ENCODE peak calls at places on chromosomes 7 and 10, in five cellular contexts. W is lower lobe of right lung, B is GM12865, N is stomach, E is BE2C. F is an unnamed sample.

GRCh38 chr7:63067897-63068585 is 930.6 kb upstream of the ZNF722 start:
- DNase-seq in W (no peak), B (no peak), N (no peak), E (peak; percentile 65), F (peak; percentile 4)

GRCh38 chr7:26515462-26515861 is 223.8 kb downstream of the SNX10 start:
- DNase-seq in W (no peak), B (no peak), N (peak; percentile 82), E (no peak), F (no peak)

GRCh38 chr7:36863901-36864701 is 139.8 kb upstream of the AOAH start:
- DNase-seq in W (no peak), B (no peak), N (no peak), E (peak; percentile 34), F (peak; percentile 8)

GRCh38 chr10:94403823-94404228 is 1.5 kb downstream of the TBC1D12 start:
- DNase-seq in W (no peak), B (no peak), N (no peak), E (no peak), F (no peak)

GRCh38 chr10:43857206-43857952 is 208.7 kb upstream of the ZNF32 start:
- DNase-seq in W (no peak), B (no peak), N (no peak), E (peak; percentile 86), F (no peak)

GRCh38 chr7:84824057-84824651 is 362.7 kb downstream of the SEMA3D start:
- DNase-seq in W (no peak), B (no peak), N (no peak), E (no peak), F (no peak)

GRCh38 chr10:44293842-44294241 is 91.1 kb downstream of the CXCL12 start:
- DNase-seq in W (peak; percentile 69), B (no peak), N (no peak), E (no peak), F (no peak)

GRCh38 chr10:87635498-87636312 is 24.0 kb upstream of the PAPSS2 start:
- DNase-seq in W (no peak), B (peak; percentile 74), N (no peak), E (no peak), F (peak; percentile 91)

GRCh38 chr10:103333934-103334520 is 16.9 kb downstream of the PCGF6 start:
- DNase-seq in W (no peak), B (peak; percentile 31), N (no peak), E (no peak), F (peak; percentile 36)

GRCh38 chr10:43274011-43274410 is 7.1 kb upstream of the RASGEF1A start:
- DNase-seq in W (no peak), B (no peak), N (no peak), E (no peak), F (no peak)

GRCh38 chr10:55627526-55628170 is 733.4 kb downstream of the ZWINT start:
- DNase-seq in W (peak; percentile 33), B (no peak), N (no peak), E (peak; percentile 48), F (no peak)

GRCh38 chr10:92834981-92835380 is 13.3 kb upstream of the EXOC6 start:
- DNase-seq in W (no peak), B (no peak), N (no peak), E (no peak), F (peak; percentile 16)

GRCh38 chr10:23055424-23056191 is 39.8 kb upstream of the MSRB2 start:
- DNase-seq in W (no peak), B (no peak), N (no peak), E (no peak), F (no peak)

GRCh38 chr7:130953193-130953592 is 219.2 kb upstream of the KLF14 start:
- DNase-seq in W (no peak), B (no peak), N (no peak), E (no peak), F (no peak)

DNA sequence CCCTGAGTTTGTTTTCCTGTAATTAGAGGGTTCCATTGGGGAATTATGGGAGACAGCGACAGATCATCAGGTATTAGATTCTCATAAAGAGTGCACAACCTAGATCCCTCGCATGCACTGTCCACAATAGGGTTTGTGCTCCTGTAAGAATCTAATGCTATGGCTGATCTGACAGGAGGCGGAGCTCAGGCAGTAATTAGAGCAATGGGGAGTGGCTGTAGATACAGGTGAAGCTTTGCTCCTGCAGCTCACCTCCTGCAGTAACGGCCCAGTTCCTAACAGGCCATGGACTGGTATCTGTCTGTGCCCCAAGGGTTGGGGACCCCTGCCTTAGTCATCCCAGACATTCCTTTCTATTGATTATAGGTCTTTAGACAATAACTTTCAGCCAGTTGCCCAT is 894 bp upstream of the ZSCAN21 start:
- DNase-seq in W (no peak), B (no peak), N (no peak), E (no peak), F (peak; percentile 30)
- H3K4me3 ChIP-seq in W (no peak overlapping the region), B (no peak overlapping the region), N (no peak overlapping the region), E (no peak overlapping the region), F (no peak overlapping the region)

DNA sequence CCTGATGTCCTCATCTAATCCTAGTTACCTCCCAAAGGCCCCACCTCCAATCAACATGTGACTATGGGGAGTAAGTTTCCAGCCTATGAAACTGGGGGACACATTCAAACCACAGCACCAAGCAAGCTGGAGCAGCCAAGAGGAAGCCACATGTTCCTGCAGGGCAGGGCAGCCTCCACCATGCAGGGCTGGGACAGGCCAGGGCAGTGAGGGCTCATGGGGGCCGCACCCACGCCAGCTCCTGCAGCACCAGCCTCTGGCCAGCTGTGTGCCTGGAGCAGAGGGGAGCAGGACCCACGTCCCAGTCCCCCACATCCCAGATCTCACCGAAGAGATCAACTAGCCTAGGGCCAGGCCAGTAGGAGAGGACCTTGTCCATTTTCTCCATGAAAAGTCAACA is 85.9 kb upstream of the INSIG1 start:
- DNase-seq in W (no peak), B (no peak), N (no peak), E (no peak), F (no peak)
- TF ChIP-seq CTCF in W (no peak), B (no peak), N (no peak), E (no peak), F (no peak)

DNA sequence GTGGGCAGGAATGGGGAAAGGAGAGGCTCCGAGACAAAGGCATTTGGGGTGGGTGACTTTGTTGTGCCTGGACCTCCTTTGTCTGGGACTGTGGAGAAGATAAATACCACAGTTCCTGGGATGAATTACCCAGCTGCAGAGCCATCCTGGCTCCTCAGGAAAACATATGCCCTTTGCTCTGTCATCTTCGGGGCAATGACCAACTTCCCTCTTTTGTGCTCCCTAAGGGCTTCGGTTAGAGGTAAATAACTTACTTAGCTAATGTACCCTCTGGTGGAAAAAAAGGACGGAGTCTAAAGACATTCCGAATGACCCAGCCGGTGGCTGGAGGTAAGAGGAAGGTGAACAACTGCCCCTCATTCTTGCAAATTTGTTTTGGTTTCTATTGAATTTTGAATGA is 345.7 kb downstream of the GATA3 start:
- DNase-seq in W (no peak), B (no peak), N (no peak), E (no peak), F (no peak)
- H3K4me3 ChIP-seq in W (no peak overlapping the region), B (no peak overlapping the region), N (no peak overlapping the region), E (no peak overlapping the region), F (no peak overlapping the region)

GRCh38 chr10:50574305-50574704 is 49.5 kb downstream of the SGMS1 start:
- DNase-seq in W (no peak), B (no peak), N (no peak), E (no peak), F (no peak)
- TF ChIP-seq CTCF in W (no peak), B (peak; percentile 5), N (no peak), E (peak; percentile 28), F (peak; percentile 17)

GRCh38 chr10:117217196-117217761 is 20.0 kb downstream of the KCNK18 start:
- DNase-seq in W (no peak), B (peak; percentile 34), N (no peak), E (peak; percentile 27), F (peak; percentile 10)
- H3K4me3 ChIP-seq in W (peak overlapping the region; percentile 56), B (peak overlapping the region; percentile 68), N (peak overlapping the region; percentile 56), E (peak overlapping the region; percentile 66), F (peak overlapping the region; percentile 62)

DNA sequence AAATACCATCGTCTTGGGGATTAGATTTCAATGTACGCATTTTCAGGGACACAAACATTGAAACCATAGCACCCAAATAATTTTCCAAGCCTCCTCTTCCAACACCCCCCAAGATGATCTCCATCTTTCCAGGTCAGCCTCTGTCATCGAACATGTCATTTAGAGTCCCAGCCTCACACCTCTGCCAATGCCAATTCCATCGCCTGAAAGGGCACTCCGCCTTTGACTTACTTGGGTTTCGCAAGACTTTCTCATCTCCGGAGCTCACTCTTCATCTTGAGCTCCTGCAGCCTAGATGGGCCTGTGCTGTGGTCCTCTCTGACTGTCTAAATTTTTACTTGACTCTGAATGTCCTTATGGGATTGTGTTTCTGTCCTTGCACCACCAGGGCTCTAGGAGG is 10.4 kb upstream of the FAM241B start:
- DNase-seq in W (no peak), B (no peak), N (no peak), E (no peak), F (no peak)
- TF ChIP-seq CTCF in W (no peak), B (no peak), N (no peak), E (no peak), F (no peak)

GRCh38 chr7:142806021-142806353 is 35.2 kb downstream of the PRSS2 start:
- DNase-seq in W (no peak), B (no peak), N (no peak), E (no peak), F (no peak)
- H3K4me3 ChIP-seq in W (no peak overlapping the region), B (no peak overlapping the region), N (no peak overlapping the region), E (no peak overlapping the region), F (no peak overlapping the region)

GRCh38 chr10:64430690-64431323 is 909.6 kb downstream of the REEP3 start:
- DNase-seq in W (no peak), B (peak; percentile 4), N (no peak), E (peak; percentile 51), F (peak; percentile 1)
- TF ChIP-seq CTCF in W (peak; percentile 11), B (no peak), N (no peak), E (peak; percentile 81), F (no peak)

F was measured in epithelial cell of esophagus.